ENCODE peak calls at places on chromosome 4, in ten cellular contexts. One of them, this sample, is unnamed.

GRCh38 chr4:41418444-41418843 is 119.5 kb upstream of the LIMCH1 start:
- DNase-seq in pancreas: peak
- DNase-seq in left ventricle myocardium inferior: peak
- DNase-seq in lower lobe of right lung: no peak
- DNase-seq in dorsolateral prefrontal cortex: peak
- DNase-seq in right lobe of liver: no peak
- DNase-seq in A549: no peak
- DNase-seq in neuronal stem cell: no peak
- DNase-seq in SK-N-SH: no peak
- DNase-seq in mesendoderm: peak
- DNase-seq in this sample: no peak

GRCh38 chr4:67584496-67584895 is 26.0 kb downstream of the STAP1 start:
- DNase-seq in mesendoderm: no peak
- DNase-seq in A549: no peak
- DNase-seq in SK-N-SH: no peak
- DNase-seq in left ventricle myocardium inferior: no peak
- DNase-seq in dorsolateral prefrontal cortex: no peak
- DNase-seq in lower lobe of right lung: no peak
- DNase-seq in right lobe of liver: no peak
- DNase-seq in neuronal stem cell: no peak
- DNase-seq in pancreas: no peak
- DNase-seq in this sample: no peak

GRCh38 chr4:152342293-152342692 is 193.6 kb downstream of the FBXW7 start:
- DNase-seq in dorsolateral prefrontal cortex: no peak
- DNase-seq in lower lobe of right lung: no peak
- DNase-seq in left ventricle myocardium inferior: no peak
- DNase-seq in pancreas: no peak
- DNase-seq in neuronal stem cell: no peak
- DNase-seq in A549: no peak
- DNase-seq in mesendoderm: no peak
- DNase-seq in right lobe of liver: no peak
- DNase-seq in SK-N-SH: no peak
- DNase-seq in this sample: no peak

GRCh38 chr4:85543832-85544231 is 68.9 kb downstream of the ARHGAP24 start:
- DNase-seq in SK-N-SH: no peak
- DNase-seq in lower lobe of right lung: no peak
- DNase-seq in mesendoderm: peak
- DNase-seq in pancreas: no peak
- DNase-seq in A549: no peak
- DNase-seq in dorsolateral prefrontal cortex: no peak
- DNase-seq in left ventricle myocardium inferior: no peak
- DNase-seq in neuronal stem cell: no peak
- DNase-seq in right lobe of liver: no peak
- DNase-seq in this sample: no peak

GRCh38 chr4:24287096-24287495 is 297.3 kb downstream of the DHX15 start:
- DNase-seq in A549: no peak
- DNase-seq in left ventricle myocardium inferior: no peak
- DNase-seq in right lobe of liver: no peak
- DNase-seq in dorsolateral prefrontal cortex: no peak
- DNase-seq in neuronal stem cell: no peak
- DNase-seq in pancreas: no peak
- DNase-seq in lower lobe of right lung: no peak
- DNase-seq in mesendoderm: no peak
- DNase-seq in SK-N-SH: no peak
- DNase-seq in this sample: no peak

GRCh38 chr4:54495091-54495490 is 162.7 kb upstream of the KIT start:
- DNase-seq in left ventricle myocardium inferior: no peak
- DNase-seq in lower lobe of right lung: no peak
- DNase-seq in right lobe of liver: no peak
- DNase-seq in A549: no peak
- DNase-seq in neuronal stem cell: no peak
- DNase-seq in dorsolateral prefrontal cortex: no peak
- DNase-seq in mesendoderm: peak
- DNase-seq in SK-N-SH: no peak
- DNase-seq in pancreas: no peak
- DNase-seq in this sample: no peak

GRCh38 chr4:7842384-7843279 is 97.0 kb downstream of the AFAP1 start:
- DNase-seq in dorsolateral prefrontal cortex: no peak
- DNase-seq in neuronal stem cell: no peak
- DNase-seq in A549: peak
- DNase-seq in mesendoderm: peak
- DNase-seq in lower lobe of right lung: no peak
- DNase-seq in SK-N-SH: no peak
- DNase-seq in right lobe of liver: no peak
- DNase-seq in pancreas: no peak
- DNase-seq in left ventricle myocardium inferior: no peak
- DNase-seq in this sample: peak

GRCh38 chr4:26992657-26993361 is 132.2 kb downstream of the STIM2 start:
- DNase-seq in left ventricle myocardium inferior: no peak
- DNase-seq in neuronal stem cell: no peak
- DNase-seq in lower lobe of right lung: no peak
- DNase-seq in dorsolateral prefrontal cortex: no peak
- DNase-seq in A549: no peak
- DNase-seq in right lobe of liver: no peak
- DNase-seq in pancreas: no peak
- DNase-seq in SK-N-SH: no peak
- DNase-seq in mesendoderm: no peak
- DNase-seq in this sample: no peak

GRCh38 chr4:42152507-42153504 is at the start of gene BEND4:
- DNase-seq in mesendoderm: peak
- DNase-seq in pancreas: no peak
- DNase-seq in A549: no peak
- DNase-seq in SK-N-SH: peak
- DNase-seq in neuronal stem cell: no peak
- DNase-seq in right lobe of liver: no peak
- DNase-seq in dorsolateral prefrontal cortex: no peak
- DNase-seq in lower lobe of right lung: no peak
- DNase-seq in left ventricle myocardium inferior: no peak
- DNase-seq in this sample: no peak

GRCh38 chr4:1236103-1236641 is 12.8 kb downstream of the CTBP1 start:
- DNase-seq in pancreas: peak
- DNase-seq in SK-N-SH: no peak
- DNase-seq in left ventricle myocardium inferior: peak
- DNase-seq in neuronal stem cell: no peak
- DNase-seq in dorsolateral prefrontal cortex: peak
- DNase-seq in A549: no peak
- DNase-seq in right lobe of liver: peak
- DNase-seq in mesendoderm: no peak
- DNase-seq in lower lobe of right lung: peak
- DNase-seq in this sample: no peak

GRCh38 chr4:16157609-16158503 is 68.4 kb downstream of the TAPT1 start:
- DNase-seq in pancreas: no peak
- DNase-seq in A549: no peak
- DNase-seq in lower lobe of right lung: no peak
- DNase-seq in left ventricle myocardium inferior: no peak
- DNase-seq in right lobe of liver: no peak
- DNase-seq in SK-N-SH: no peak
- DNase-seq in mesendoderm: peak
- DNase-seq in dorsolateral prefrontal cortex: no peak
- DNase-seq in neuronal stem cell: peak
- DNase-seq in this sample: no peak

GRCh38 chr4:65538571-65538970 is 131.7 kb downstream of the EPHA5 start:
- DNase-seq in left ventricle myocardium inferior: no peak
- DNase-seq in pancreas: no peak
- DNase-seq in right lobe of liver: no peak
- DNase-seq in A549: no peak
- DNase-seq in mesendoderm: no peak
- DNase-seq in lower lobe of right lung: no peak
- DNase-seq in neuronal stem cell: no peak
- DNase-seq in SK-N-SH: no peak
- DNase-seq in dorsolateral prefrontal cortex: no peak
- DNase-seq in this sample: no peak

GRCh38 chr4:115514675-115515074 is 401.3 kb upstream of the NDST4 start:
- DNase-seq in dorsolateral prefrontal cortex: no peak
- DNase-seq in SK-N-SH: no peak
- DNase-seq in left ventricle myocardium inferior: no peak
- DNase-seq in pancreas: no peak
- DNase-seq in A549: no peak
- DNase-seq in lower lobe of right lung: no peak
- DNase-seq in mesendoderm: no peak
- DNase-seq in neuronal stem cell: no peak
- DNase-seq in right lobe of liver: no peak
- DNase-seq in this sample: no peak

GRCh38 chr4:65302145-65302544 is 368.1 kb downstream of the EPHA5 start:
- DNase-seq in mesendoderm: peak
- DNase-seq in lower lobe of right lung: no peak
- DNase-seq in neuronal stem cell: no peak
- DNase-seq in SK-N-SH: no peak
- DNase-seq in A549: no peak
- DNase-seq in right lobe of liver: no peak
- DNase-seq in left ventricle myocardium inferior: no peak
- DNase-seq in pancreas: no peak
- DNase-seq in dorsolateral prefrontal cortex: no peak
- DNase-seq in this sample: no peak

GRCh38 chr4:40316782-40317635 is 18.1 kb upstream of the CHRNA9 start:
- DNase-seq in right lobe of liver: no peak
- DNase-seq in lower lobe of right lung: no peak
- DNase-seq in SK-N-SH: peak
- DNase-seq in left ventricle myocardium inferior: no peak
- DNase-seq in dorsolateral prefrontal cortex: peak
- DNase-seq in neuronal stem cell: peak
- DNase-seq in mesendoderm: peak
- DNase-seq in pancreas: peak
- DNase-seq in A549: no peak
- DNase-seq in this sample: no peak

GRCh38 chr4:99209671-99210070 is 9.4 kb downstream of the ADH6 start:
- DNase-seq in lower lobe of right lung: no peak
- DNase-seq in left ventricle myocardium inferior: no peak
- DNase-seq in mesendoderm: peak
- DNase-seq in pancreas: no peak
- DNase-seq in right lobe of liver: no peak
- DNase-seq in dorsolateral prefrontal cortex: no peak
- DNase-seq in A549: no peak
- DNase-seq in neuronal stem cell: no peak
- DNase-seq in SK-N-SH: no peak
- DNase-seq in this sample: no peak

GRCh38 chr4:187016101-187016500 is 292.4 kb upstream of the FAT1 start:
- DNase-seq in lower lobe of right lung: no peak
- DNase-seq in left ventricle myocardium inferior: no peak
- DNase-seq in A549: no peak
- DNase-seq in right lobe of liver: no peak
- DNase-seq in dorsolateral prefrontal cortex: no peak
- DNase-seq in SK-N-SH: no peak
- DNase-seq in neuronal stem cell: no peak
- DNase-seq in pancreas: no peak
- DNase-seq in mesendoderm: no peak
- DNase-seq in this sample: no peak

GRCh38 chr4:187606581-187606980 is 389.0 kb upstream of the ZFP42 start:
- DNase-seq in mesendoderm: peak
- DNase-seq in pancreas: no peak
- DNase-seq in SK-N-SH: peak
- DNase-seq in neuronal stem cell: peak
- DNase-seq in right lobe of liver: no peak
- DNase-seq in dorsolateral prefrontal cortex: peak
- DNase-seq in A549: peak
- DNase-seq in lower lobe of right lung: no peak
- DNase-seq in left ventricle myocardium inferior: no peak
- DNase-seq in this sample: no peak

DNA sequence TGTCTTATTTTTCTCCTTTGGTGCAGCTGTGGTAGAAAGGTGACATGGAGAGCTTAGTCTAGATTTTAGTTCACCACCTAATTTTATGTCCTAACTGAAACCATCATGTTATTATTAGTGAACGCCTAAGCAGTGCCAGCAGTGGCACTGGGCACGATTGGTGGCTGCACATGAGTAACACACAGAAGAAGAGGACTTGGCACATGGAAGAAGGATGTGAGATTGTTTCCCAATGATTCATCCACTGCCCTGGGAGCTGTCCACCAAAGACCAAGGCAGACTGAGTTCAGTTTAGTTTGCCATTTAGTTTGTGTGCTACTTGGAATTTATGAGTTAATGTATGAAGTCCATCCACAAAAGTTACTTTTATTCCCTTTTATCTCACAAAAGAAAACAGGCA is 68.1 kb upstream of the NAP1L5 start:
- DNase-seq in neuronal stem cell: no peak
- DNase-seq in mesendoderm: peak
- DNase-seq in dorsolateral prefrontal cortex: no peak
- DNase-seq in A549: peak
- DNase-seq in lower lobe of right lung: no peak
- DNase-seq in right lobe of liver: no peak
- DNase-seq in pancreas: no peak
- DNase-seq in SK-N-SH: no peak
- DNase-seq in left ventricle myocardium inferior: peak
- DNase-seq in this sample: peak
- H3K4me3 ChIP-seq in neuronal stem cell: no peak
- H3K4me3 ChIP-seq in mesendoderm: no peak
- H3K4me3 ChIP-seq in dorsolateral prefrontal cortex: no peak
- H3K4me3 ChIP-seq in A549: no peak
- H3K4me3 ChIP-seq in lower lobe of right lung: no peak
- H3K4me3 ChIP-seq in right lobe of liver: no peak
- H3K4me3 ChIP-seq in pancreas: no peak
- H3K4me3 ChIP-seq in SK-N-SH: no peak
- H3K4me3 ChIP-seq in left ventricle myocardium inferior: no peak
- H3K4me3 ChIP-seq in this sample: no peak

DNA sequence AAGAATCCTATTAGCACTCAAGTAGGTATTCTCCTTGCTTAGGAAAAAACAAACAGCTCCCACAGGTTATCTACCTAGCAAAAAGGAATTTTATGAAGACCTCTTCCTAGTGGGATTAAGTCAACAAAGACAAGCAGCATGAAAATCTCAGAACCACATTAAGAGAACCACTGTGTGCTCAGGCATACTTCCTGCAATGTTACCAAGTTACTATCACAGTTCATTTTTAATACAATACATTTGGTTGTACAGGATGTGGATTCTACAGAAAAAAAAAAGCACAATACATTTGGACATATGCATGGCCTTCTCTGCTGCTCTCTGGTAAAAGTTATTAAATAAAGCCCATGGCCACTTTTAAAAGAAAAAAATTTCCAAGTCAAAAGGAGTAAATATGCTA is 193.7 kb downstream of the PPP3CA start:
- DNase-seq in right lobe of liver: no peak
- DNase-seq in lower lobe of right lung: no peak
- DNase-seq in left ventricle myocardium inferior: no peak
- DNase-seq in dorsolateral prefrontal cortex: no peak
- DNase-seq in neuronal stem cell: no peak
- DNase-seq in A549: no peak
- DNase-seq in pancreas: no peak
- DNase-seq in SK-N-SH: no peak
- DNase-seq in mesendoderm: peak
- DNase-seq in this sample: no peak
- H3K27ac ChIP-seq in right lobe of liver: no peak
- H3K27ac ChIP-seq in lower lobe of right lung: no peak
- H3K27ac ChIP-seq in left ventricle myocardium inferior: no peak
- H3K27ac ChIP-seq in dorsolateral prefrontal cortex: no peak
- H3K27ac ChIP-seq in neuronal stem cell: peak
- H3K27ac ChIP-seq in A549: no peak
- H3K27ac ChIP-seq in pancreas: no peak
- H3K27ac ChIP-seq in SK-N-SH: no peak
- H3K27ac ChIP-seq in mesendoderm: no peak
- H3K27ac ChIP-seq in this sample: no peak

GRCh38 chr4:88275949-88276515 is 8.3 kb downstream of the PPM1K start:
- DNase-seq in pancreas: no peak
- DNase-seq in right lobe of liver: no peak
- DNase-seq in left ventricle myocardium inferior: no peak
- DNase-seq in neuronal stem cell: no peak
- DNase-seq in A549: no peak
- DNase-seq in mesendoderm: no peak
- DNase-seq in SK-N-SH: no peak
- DNase-seq in dorsolateral prefrontal cortex: no peak
- DNase-seq in lower lobe of right lung: no peak
- DNase-seq in this sample: no peak
- H3K4me3 ChIP-seq in pancreas: no peak
- H3K4me3 ChIP-seq in right lobe of liver: no peak
- H3K4me3 ChIP-seq in left ventricle myocardium inferior: no peak
- H3K4me3 ChIP-seq in neuronal stem cell: peak
- H3K4me3 ChIP-seq in A549: no peak
- H3K4me3 ChIP-seq in mesendoderm: no peak
- H3K4me3 ChIP-seq in SK-N-SH: no peak
- H3K4me3 ChIP-seq in dorsolateral prefrontal cortex: no peak
- H3K4me3 ChIP-seq in lower lobe of right lung: no peak
- H3K4me3 ChIP-seq in this sample: no peak

GRCh38 chr4:82489076-82489475 is 58.7 kb downstream of the ENOPH1 start:
- DNase-seq in left ventricle myocardium inferior: no peak
- DNase-seq in right lobe of liver: no peak
- DNase-seq in SK-N-SH: no peak
- DNase-seq in A549: no peak
- DNase-seq in pancreas: no peak
- DNase-seq in neuronal stem cell: no peak
- DNase-seq in dorsolateral prefrontal cortex: no peak
- DNase-seq in lower lobe of right lung: no peak
- DNase-seq in mesendoderm: no peak
- DNase-seq in this sample: no peak
- H3K27ac ChIP-seq in left ventricle myocardium inferior: no peak
- H3K27ac ChIP-seq in right lobe of liver: no peak
- H3K27ac ChIP-seq in SK-N-SH: no peak
- H3K27ac ChIP-seq in A549: no peak
- H3K27ac ChIP-seq in pancreas: no peak
- H3K27ac ChIP-seq in neuronal stem cell: no peak
- H3K27ac ChIP-seq in dorsolateral prefrontal cortex: no peak
- H3K27ac ChIP-seq in lower lobe of right lung: no peak
- H3K27ac ChIP-seq in mesendoderm: no peak
- H3K27ac ChIP-seq in this sample: no peak